ENCODE peak calls at places on chromosomes 16 and 17, in six cellular contexts. Z is activated CD8-positive, alpha-beta T cell treated with anti-CD3 and anti-CD28 coated beads, Interleukin-2, amount 10 ng/mL, durations not matched to agents 7 days and 5 days; K is occipital lobe; Y is Peyer's patch; C is NCI-H2081; H is HS-5. P is an unnamed sample.

GRCh38 chr16:25606069-25606468 is 85.7 kb upstream of the HS3ST4 start:
- DNase-seq in K (no peak), Z (no peak), Y (no peak), H (no peak), C (no peak), P (no peak)

GRCh38 chr17:10316986-10317834 is 55.6 kb downstream of the MYH13 start:
- DNase-seq in Y (peak), K (peak), C (no peak), H (peak), Z (peak), P (no peak)

GRCh38 chr17:77602062-77602746 is 356.3 kb upstream of the TNRC6C start:
- DNase-seq in K (no peak), Y (peak), H (no peak), C (no peak), Z (no peak), P (no peak)

GRCh38 chr17:81083125-81083765 is 48.3 kb downstream of the BAIAP2 start:
- DNase-seq in Y (no peak), K (no peak), Z (no peak), H (no peak), C (no peak), P (no peak)

GRCh38 chr17:55479903-55480302 is 31.3 kb downstream of the SMIM36 start:
- DNase-seq in H (no peak), K (no peak), Z (no peak), C (no peak), Y (no peak), P (no peak)

GRCh38 chr17:40181205-40181604 is 3.9 kb downstream of the RAPGEFL1 start:
- DNase-seq in Z (no peak), H (no peak), Y (no peak), K (no peak), C (no peak), P (no peak)

GRCh38 chr16:89907055-89907814 is 11.4 kb upstream of the MC1R start:
- DNase-seq in Y (no peak), K (no peak), H (no peak), Z (no peak), C (no peak), P (no peak)

GRCh38 chr17:78716814-78717393 is 65.2 kb downstream of the CYTH1 start:
- DNase-seq in K (peak), Y (peak), C (peak), H (no peak), Z (no peak), P (no peak)

GRCh38 chr17:71500761-71501555 is 619.9 kb upstream of the SOX9 start:
- DNase-seq in K (no peak), Z (no peak), C (no peak), H (peak), Y (no peak), P (no peak)

GRCh38 chr17:76887809-76888208 is 19.6 kb downstream of the MGAT5B start:
- DNase-seq in C (no peak), K (no peak), Y (no peak), H (no peak), Z (no peak), P (no peak)

GRCh38 chr16:86663691-86664517 is 85.6 kb downstream of the FOXL1 start:
- DNase-seq in Z (no peak), C (no peak), Y (no peak), K (no peak), H (no peak), P (no peak)

GRCh38 chr17:32124985-32125847 is 17.1 kb upstream of the RHOT1 start:
- DNase-seq in H (no peak), Z (no peak), Y (peak), C (no peak), K (no peak), P (no peak)

GRCh38 chr16:67265834-67266233 is 13.5 kb upstream of the PLEKHG4 start:
- DNase-seq in Z (no peak), Y (no peak), C (no peak), H (no peak), K (no peak), P (no peak)

GRCh38 chr17:56867948-56868376 is 34.0 kb downstream of the DGKE start:
- DNase-seq in C (no peak), H (peak), Z (no peak), K (no peak), Y (no peak), P (no peak)

GRCh38 chr17:81432873-81433451 is 37.7 kb downstream of the BAHCC1 start:
- DNase-seq in Z (no peak), H (no peak), C (peak), K (no peak), Y (no peak), P (no peak)

GRCh38 chr17:17479209-17479608 is 2.4 kb downstream of the MED9 start:
- DNase-seq in K (no peak), Z (no peak), H (no peak), C (no peak), Y (no peak), P (no peak)

P was measured in amniotic stem cell.